ENCODE peak calls at places on chromosomes 11 and 22, in ten cellular contexts. O is psoas muscle, A is body of pancreas, Z is Panc1, H is RWPE2, M is cardiac muscle cell, W is GM12878, B is hepatocyte, X is fibroblast of lung, K is heart left ventricle. J is an unnamed sample.

GRCh38 chr22:45832959-45833580 is 143.9 kb downstream of the WNT7B start:
- DNase-seq in O (no peak), A (no peak), Z (no peak), H (no peak), M (no peak), W (no peak), B (no peak), X (no peak), K (no peak), J (no peak)

GRCh38 chr11:587978-588380 is 11.7 kb downstream of the PHRF1 start:
- DNase-seq in O (peak; percentile 58), A (no peak), Z (no peak), H (no peak), M (peak; percentile 71), W (no peak), B (peak; percentile 93), X (peak; percentile 86), K (no peak), J (no peak)

GRCh38 chr11:61164610-61165424 is 3.6 kb upstream of the VPS37C start:
- DNase-seq in O (no peak), A (no peak), Z (no peak), H (no peak), M (no peak), W (no peak), B (no peak), X (no peak), K (no peak), J (no peak)

GRCh38 chr11:61567286-61568061 is 13.4 kb downstream of the SYT7 start:
- DNase-seq in O (peak; percentile 75), A (peak; percentile 81), Z (no peak), H (no peak), M (peak; percentile 89), W (no peak), B (peak; percentile 90), X (peak; percentile 89), K (peak; percentile 82), J (peak; percentile 90)

GRCh38 chr11:125728969-125729368 is 17.1 kb upstream of the PATE1 start:
- DNase-seq in O (no peak), A (no peak), Z (no peak), H (no peak), M (peak; percentile 3), W (no peak), B (no peak), X (no peak), K (no peak), J (no peak)

GRCh38 chr11:69293819-69294505 is at the start of gene MYEOV:
- DNase-seq in O (no peak), A (no peak), Z (peak; percentile 86), H (no peak), M (peak; percentile 29), W (peak; percentile 16), B (no peak), X (peak; percentile 21), K (no peak), J (no peak)

GRCh38 chr22:36017661-36018091 is 10.9 kb downstream of the RBFOX2 start:
- DNase-seq in O (no peak), A (no peak), Z (no peak), H (no peak), M (no peak), W (peak; percentile 68), B (no peak), X (no peak), K (no peak), J (no peak)

GRCh38 chr11:129282634-129283033 is 90.5 kb upstream of the ARHGAP32 start:
- DNase-seq in O (no peak), A (no peak), Z (no peak), H (no peak), M (no peak), W (no peak), B (no peak), X (no peak), K (no peak), J (no peak)

GRCh38 chr11:106624377-106624776 is 393.9 kb downstream of the GUCY1A2 start:
- DNase-seq in O (no peak), A (no peak), Z (no peak), H (no peak), M (no peak), W (no peak), B (no peak), X (peak; percentile 28), K (no peak), J (no peak)

GRCh38 chr11:77213589-77214428 is 85.8 kb downstream of the MYO7A start:
- DNase-seq in O (no peak), A (no peak), Z (no peak), H (no peak), M (no peak), W (no peak), B (no peak), X (no peak), K (no peak), J (no peak)

GRCh38 chr11:58734681-58735490 is 3.1 kb upstream of the GLYAT start:
- DNase-seq in O (no peak), A (peak; percentile 59), Z (no peak), H (no peak), M (no peak), W (no peak), B (no peak), X (no peak), K (no peak), J (no peak)

GRCh38 chr11:27465629-27466028 is 7.0 kb downstream of the LGR4 start:
- DNase-seq in O (no peak), A (no peak), Z (no peak), H (no peak), M (no peak), W (no peak), B (no peak), X (no peak), K (no peak), J (no peak)

GRCh38 chr11:65586247-65586630 is 9.4 kb downstream of the KCNK7 start:
- DNase-seq in O (no peak), A (no peak), Z (no peak), H (no peak), M (no peak), W (no peak), B (no peak), X (no peak), K (no peak), J (no peak)

GRCh38 chr22:47322854-47323253 is 560.4 kb downstream of the TBC1D22A start:
- DNase-seq in O (no peak), A (no peak), Z (no peak), H (no peak), M (no peak), W (no peak), B (no peak), X (no peak), K (no peak), J (no peak)
- H3K9me3 ChIP-seq in O (peaks cover 14% of the 10 kb centered on the region), A (no peaks in the 10 kb centered on the region), Z (no peaks in the 10 kb centered on the region), H (no peaks in the 10 kb centered on the region), M (no peaks in the 10 kb centered on the region), W (no peaks in the 10 kb centered on the region), B (no peaks in the 10 kb centered on the region), X (no peaks in the 10 kb centered on the region), K (peaks cover 29% of the 10 kb centered on the region), J (no peaks in the 10 kb centered on the region)

DNA sequence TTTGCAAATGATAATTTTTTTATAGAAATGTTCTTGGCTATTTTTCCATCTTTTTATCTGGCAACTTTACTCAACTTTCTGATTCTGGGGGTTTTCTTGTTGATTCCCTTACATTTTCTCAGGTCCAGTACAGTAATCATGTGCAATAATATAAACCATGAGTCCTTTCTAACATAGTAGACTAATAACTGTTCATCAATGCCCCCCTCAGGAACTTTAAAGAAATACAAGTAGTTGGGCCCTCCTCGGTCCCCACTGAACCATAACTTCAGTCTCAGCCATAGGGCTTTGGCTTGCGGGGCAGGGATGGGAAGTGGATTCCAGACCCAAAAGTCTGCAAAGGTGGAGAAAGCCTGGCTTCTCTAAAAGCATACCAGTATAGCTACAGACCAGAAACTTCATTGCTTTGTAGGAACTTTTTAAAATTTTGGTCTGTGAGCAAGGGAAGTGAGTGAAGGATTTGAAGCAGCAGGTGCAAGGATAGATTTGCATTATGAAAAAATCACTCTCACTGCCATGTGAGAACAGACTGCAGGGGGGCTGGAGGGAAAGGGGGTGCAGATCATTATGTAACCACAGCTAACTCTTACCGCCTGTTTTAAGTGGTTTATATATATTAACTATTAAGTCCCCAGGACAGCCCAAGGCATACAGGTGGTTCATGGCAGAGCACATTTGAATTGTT is 10.5 kb upstream of the TUB start:
- DNase-seq in O (no peak), A (no peak), Z (no peak), H (no peak), M (peak; percentile 67), W (no peak), B (peak; percentile 55), X (peak; percentile 74), K (no peak), J (no peak)
- TF ChIP-seq CTCF in O (peak; percentile 26), A (peak; percentile 24), Z (no peak), H (peak; percentile 50), M (peak; percentile 57), W (peak; percentile 37), B (peak; percentile 48), X (peak; percentile 47), K (peak; percentile 55), J (no peak)

GRCh38 chr22:25110846-25111578 is 88.6 kb upstream of the CRYBB3 start:
- DNase-seq in O (peak; percentile 55), A (peak; percentile 73), Z (peak; percentile 77), H (peak; percentile 86), M (peak; percentile 88), W (peak; percentile 26), B (peak; percentile 94), X (peak; percentile 75), K (peak; percentile 66), J (peak; percentile 47)

GRCh38 chr22:25114369-25115362 is 85.0 kb upstream of the CRYBB3 start:
- DNase-seq in O (no peak), A (no peak), Z (no peak), H (no peak), M (no peak), W (no peak), B (no peak), X (no peak), K (no peak), J (no peak)

GRCh38 chr22:25111579-25112517 is 87.8 kb upstream of the CRYBB3 start:
- DNase-seq in O (peak; percentile 40), A (peak; percentile 59), Z (no peak), H (no peak), M (no peak), W (no peak), B (peak; percentile 71), X (no peak), K (no peak), J (no peak)

GRCh38 chr22:25113316-25113721 is 86.3 kb upstream of the CRYBB3 start:
- DNase-seq in O (peak; percentile 46), A (no peak), Z (no peak), H (peak; percentile 76), M (no peak), W (no peak), B (peak; percentile 22), X (no peak), K (no peak), J (no peak)

GRCh38 chr22:25112538-25113253 is 87.0 kb upstream of the CRYBB3 start:
- DNase-seq in O (no peak), A (no peak), Z (no peak), H (no peak), M (no peak), W (no peak), B (no peak), X (no peak), K (no peak), J (no peak)
- H3K4me3 ChIP-seq in O (peak overlapping the region; percentile 77), A (no peak overlapping the region), Z (no peak overlapping the region), H (no peak overlapping the region), M (no peak overlapping the region), W (no peak overlapping the region), B (peak overlapping the region; percentile 40), X (no peak overlapping the region), K (no peak overlapping the region), J (no peak overlapping the region)

DNA sequence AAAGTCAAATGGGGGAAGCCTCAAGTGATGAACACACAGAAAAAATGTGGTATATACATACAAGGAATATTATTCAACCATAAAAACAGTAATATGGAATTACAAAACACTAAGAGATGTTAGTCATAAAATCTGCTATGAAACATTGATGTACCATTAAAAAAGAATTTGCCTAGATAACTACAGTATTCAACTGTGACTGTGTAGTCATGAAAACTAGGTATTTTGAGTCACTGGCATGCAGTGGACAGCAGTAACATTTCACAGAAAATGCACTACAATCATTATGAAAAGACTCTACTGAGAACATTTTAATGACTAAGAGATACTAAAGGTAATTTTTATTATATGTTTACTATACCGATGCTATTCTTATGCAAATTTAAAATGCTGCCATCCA is 11.7 kb downstream of the ZNF195 start:
- DNase-seq in O (no peak), A (no peak), Z (no peak), H (no peak), M (no peak), W (no peak), B (no peak), X (no peak), K (no peak), J (no peak)
- H3K9me3 ChIP-seq in O (peaks cover 29% of the 10 kb centered on the region), A (no peaks in the 10 kb centered on the region), Z (peaks cover 97% of the 10 kb centered on the region), H (peaks cover 22% of the 10 kb centered on the region), M (no peaks in the 10 kb centered on the region), W (peaks cover 42% of the 10 kb centered on the region), B (peaks cover 30% of the 10 kb centered on the region), X (peaks cover 2% of the 10 kb centered on the region), K (peaks cover 18% of the 10 kb centered on the region), J (no peaks in the 10 kb centered on the region)

J was measured in ovary.